ENCODE peak calls at places on chromosomes 1 and 21, in five cellular contexts. I is K562, O is H1, V is GM12878, L is HepG2. Q is an unnamed sample.

GRCh38 chr1:61757945-61758344 is 15.7 kb downstream of the PATJ start:
- DNase-seq in I (no peak), O (no peak), V (no peak), L (no peak), Q (no peak)

GRCh38 chr1:34683616-34684015 is 71.2 kb upstream of the GJB5 start:
- DNase-seq in I (no peak), O (no peak), V (no peak), L (no peak), Q (no peak)

GRCh38 chr1:29043270-29043971 is 80.3 kb downstream of the TMEM200B start:
- DNase-seq in I (no peak), O (no peak), V (no peak), L (no peak), Q (no peak)

GRCh38 chr21:33419538-33420123 is 16.4 kb downstream of the IFNGR2 start:
- DNase-seq in I (no peak), O (no peak), V (no peak), L (no peak), Q (no peak)

GRCh38 chr1:58618303-58618702 is 41.3 kb upstream of the TACSTD2 start:
- DNase-seq in I (no peak), O (no peak), V (no peak), L (no peak), Q (no peak)

GRCh38 chr1:154353460-154353904 is 28.2 kb downstream of the ATP8B2 start:
- DNase-seq in I (peak), O (no peak), V (peak), L (peak), Q (no peak)

GRCh38 chr1:72284398-72285073 is 2.2 kb upstream of the NEGR1 start:
- DNase-seq in I (no peak), O (peak), V (no peak), L (peak), Q (peak)

GRCh38 chr1:44259090-44259489 is 45.8 kb downstream of the DMAP1 start:
- DNase-seq in I (no peak), O (no peak), V (no peak), L (no peak), Q (no peak)

GRCh38 chr1:247332901-247333361 is 1.3 kb upstream of the ZNF496 start:
- DNase-seq in I (peak), O (no peak), V (no peak), L (no peak), Q (no peak)

GRCh38 chr1:94729287-94729686 is 90.9 kb upstream of the SLC44A3 start:
- DNase-seq in I (no peak), O (no peak), V (no peak), L (no peak), Q (no peak)

GRCh38 chr1:193960499-193960898 is 774.1 kb upstream of the B3GALT2 start:
- DNase-seq in I (no peak), O (no peak), V (no peak), L (no peak), Q (no peak)

GRCh38 chr1:193957556-193958095 is 771.2 kb upstream of the B3GALT2 start:
- DNase-seq in I (no peak), O (no peak), V (no peak), L (no peak), Q (no peak)

DNA sequence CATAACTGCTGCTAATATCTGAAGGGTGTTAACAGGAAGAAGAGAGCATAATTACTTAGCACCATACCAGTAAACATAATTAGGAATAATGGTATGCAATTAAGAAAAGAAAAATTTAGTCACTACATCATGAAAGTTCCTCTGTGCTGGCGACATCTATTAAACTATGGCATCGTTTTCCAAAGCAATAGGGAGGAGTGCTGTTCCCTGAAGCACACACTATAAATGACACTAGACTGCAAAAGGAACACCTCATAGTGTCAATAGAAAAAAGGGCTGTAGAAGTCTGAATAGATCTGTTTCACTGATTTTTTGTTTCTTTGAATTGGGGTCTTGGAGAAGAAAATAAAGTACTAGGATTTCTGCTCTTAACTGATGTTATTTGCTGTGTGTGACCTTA is 773.6 kb upstream of the B3GALT2 start:
- DNase-seq in I (no peak), O (no peak), V (no peak), L (no peak), Q (no peak)
- TF ChIP-seq MAX in I (no peak), O (no peak), V (no peak), L (no peak), Q (no peak)

GRCh38 chr1:163427336-163427735 is 105.6 kb downstream of the NUF2 start:
- DNase-seq in I (no peak), O (no peak), V (no peak), L (no peak), Q (no peak)
- TF ChIP-seq ATF2 in I (no peak), O (no peak), V (no peak), L (no peak), Q (no peak)

GRCh38 chr1:56576880-56577858 is 2.2 kb downstream of the PLPP3 start:
- DNase-seq in I (peak), O (no peak), V (no peak), L (peak), Q (no peak)
- TF ChIP-seq MAX in I (no peak), O (no peak), V (no peak), L (no peak), Q (no peak)

GRCh38 chr1:246159290-246160227 is 347.5 kb downstream of the SMYD3 start:
- DNase-seq in I (no peak), O (no peak), V (no peak), L (peak), Q (no peak)
- TF ChIP-seq ATF2 in I (no peak), O (no peak), V (no peak), L (no peak), Q (no peak)

DNA sequence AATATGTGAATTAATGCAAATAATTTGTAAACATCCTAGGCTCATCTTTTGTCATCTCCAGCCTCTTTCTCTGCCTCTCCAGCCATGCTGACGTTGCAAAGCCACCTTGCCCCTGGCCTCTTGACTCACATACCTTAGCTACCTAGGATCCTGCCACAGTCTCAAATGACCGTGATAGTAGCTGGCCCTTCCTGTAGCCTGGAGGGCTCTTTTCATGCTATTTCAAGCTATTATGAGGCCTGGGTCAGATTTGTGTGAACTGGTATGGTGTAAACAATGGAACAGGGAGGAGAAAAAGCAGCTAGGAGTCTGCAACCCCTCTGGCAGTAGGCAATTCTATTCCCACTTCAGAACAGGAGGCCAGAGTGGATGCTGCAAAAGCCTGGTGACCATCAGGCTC is 337.7 kb downstream of the DISC1 start:
- DNase-seq in I (no peak), O (no peak), V (no peak), L (no peak), Q (no peak)
- TF ChIP-seq MAX in I (no peak), O (no peak), V (no peak), L (no peak), Q (no peak)

DNA sequence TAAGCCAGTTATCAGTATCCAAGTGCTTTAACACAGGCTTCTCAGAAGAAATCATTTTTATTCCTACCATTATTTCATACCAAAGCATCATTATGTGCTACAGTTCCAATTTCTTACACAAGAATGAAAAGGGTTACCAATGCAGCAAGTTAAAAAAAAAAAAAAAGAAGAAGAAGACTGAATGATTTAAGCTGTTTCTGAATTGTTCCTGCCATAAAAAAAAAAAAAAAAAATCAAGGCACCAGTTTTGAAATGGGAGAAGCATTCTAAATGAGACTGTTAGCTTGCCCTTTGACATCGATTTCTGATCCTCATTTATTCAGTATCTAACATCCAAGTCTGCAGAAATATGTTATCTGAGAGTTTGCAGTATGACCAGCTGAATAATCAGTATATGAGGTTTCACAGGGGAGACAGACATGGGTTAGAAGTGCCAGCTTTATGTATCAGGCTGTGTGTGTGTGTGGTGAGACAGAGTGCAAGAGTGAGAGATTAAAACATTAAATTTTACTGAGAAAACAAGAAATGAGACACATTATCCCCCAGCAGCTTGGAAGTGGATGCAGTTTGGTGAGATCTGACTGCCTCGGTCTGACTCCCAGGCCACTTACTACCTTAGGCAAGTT is 105.8 kb downstream of the COLGALT2 start:
- DNase-seq in I (no peak), O (no peak), V (no peak), L (no peak), Q (no peak)
- TF ChIP-seq ATF2 in I (no peak), O (no peak), V (no peak), L (no peak), Q (no peak)

GRCh38 chr1:63198921-63199530 is 123.3 kb upstream of the FOXD3 start:
- DNase-seq in I (no peak), O (no peak), V (no peak), L (no peak), Q (no peak)

GRCh38 chr1:63203641-63204040 is 118.7 kb upstream of the FOXD3 start:
- DNase-seq in I (no peak), O (no peak), V (no peak), L (no peak), Q (no peak)

GRCh38 chr1:63199666-63200065 is 122.7 kb upstream of the FOXD3 start:
- DNase-seq in I (no peak), O (peak), V (no peak), L (no peak), Q (no peak)
- TF ChIP-seq MAX in I (no peak), O (no peak), V (no peak), L (no peak), Q (no peak)

DNA sequence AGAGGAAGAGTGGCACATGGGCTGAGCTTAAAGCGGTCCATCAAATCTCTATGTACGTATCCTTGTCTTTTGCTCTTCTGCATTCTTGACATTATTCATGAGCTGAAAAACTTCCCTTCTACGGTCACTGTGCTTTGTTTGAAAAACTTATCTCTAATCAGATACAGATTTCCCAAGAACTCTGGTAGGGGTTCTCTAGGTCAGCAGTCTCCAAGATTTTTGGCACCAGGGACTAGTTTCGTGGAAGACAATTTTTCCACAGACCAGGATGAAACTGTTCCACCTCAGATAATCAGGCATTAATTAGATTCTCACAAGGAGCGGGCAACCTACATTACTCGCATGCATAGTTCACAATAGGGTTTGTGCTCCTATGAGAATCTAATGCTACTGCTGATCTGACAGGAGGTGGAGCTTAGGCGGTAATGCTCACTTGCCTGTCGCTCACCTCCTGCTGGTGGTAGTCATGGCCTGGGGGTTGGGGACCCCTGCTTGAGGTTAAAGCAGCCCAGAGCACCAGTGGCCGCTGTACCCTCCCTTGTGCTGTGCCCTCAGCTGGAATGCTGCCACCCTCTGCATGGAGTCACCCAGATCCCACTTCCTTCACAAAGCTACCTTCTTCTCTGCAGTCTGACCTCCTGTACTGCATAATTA is 30.7 kb downstream of the AK2 start:
- DNase-seq in I (no peak), O (no peak), V (no peak), L (no peak), Q (no peak)
- TF ChIP-seq ATF2 in I (no peak), O (no peak), V (no peak), L (no peak), Q (no peak)

GRCh38 chr21:46122758-46123683 is 25.1 kb downstream of the COL6A2 start:
- DNase-seq in I (no peak), O (no peak), V (no peak), L (no peak), Q (no peak)

GRCh38 chr21:46122241-46122671 is 24.3 kb downstream of the COL6A2 start:
- DNase-seq in I (no peak), O (no peak), V (no peak), L (no peak), Q (peak)

GRCh38 chr21:46120301-46121285 is 22.7 kb downstream of the COL6A2 start:
- DNase-seq in I (no peak), O (no peak), V (no peak), L (no peak), Q (peak)

GRCh38 chr21:46119565-46120271 is 21.8 kb downstream of the COL6A2 start:
- DNase-seq in I (no peak), O (no peak), V (no peak), L (no peak), Q (peak)

DNA sequence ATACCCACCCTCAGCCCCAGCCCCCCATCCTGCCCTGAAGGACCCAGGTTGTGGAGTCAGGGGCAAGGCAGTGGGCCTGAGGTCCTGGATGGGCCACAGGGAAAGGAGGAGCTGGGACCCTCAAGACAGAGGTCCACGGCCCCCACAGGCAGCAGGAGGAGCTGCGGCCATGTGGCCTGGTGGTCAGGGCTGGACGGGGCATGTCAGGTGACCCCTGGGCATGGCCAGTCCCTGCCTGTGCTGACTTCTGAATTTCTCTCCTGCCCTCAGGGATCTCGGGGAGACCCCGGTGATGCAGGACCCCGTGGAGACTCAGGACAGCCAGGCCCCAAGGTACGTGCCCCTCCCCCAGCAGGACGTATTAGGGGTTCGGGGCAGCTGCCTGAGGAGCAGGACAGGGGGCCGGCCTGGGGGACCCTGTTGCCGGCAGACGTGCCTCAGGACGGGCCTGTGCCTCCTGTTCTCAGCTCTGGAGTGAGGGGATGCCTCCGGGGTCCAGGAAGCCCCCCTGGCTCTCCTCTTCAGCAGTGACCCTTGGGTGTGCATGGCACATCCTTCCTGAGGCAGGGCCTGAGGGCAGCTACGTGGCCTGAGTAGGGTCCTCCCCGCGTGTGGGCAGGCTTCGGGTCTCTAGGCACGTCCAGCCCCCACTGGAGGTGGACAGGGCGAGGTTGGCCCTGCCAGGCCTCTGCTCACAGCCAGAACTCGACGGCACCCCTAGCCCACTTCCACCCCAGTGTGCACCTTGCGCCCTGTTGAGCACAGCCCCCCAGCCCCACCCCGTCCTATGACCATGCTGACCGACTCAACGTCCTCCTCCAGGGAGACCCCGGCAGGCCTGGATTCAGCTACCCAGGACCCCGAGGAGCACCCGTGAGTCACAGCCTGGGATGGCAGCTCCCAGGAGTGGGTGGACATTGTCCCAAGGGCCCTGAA is 23.6 kb downstream of the COL6A2 start:
- DNase-seq in I (no peak), O (peak), V (no peak), L (no peak), Q (peak)
- TF ChIP-seq MAX in I (no peak), O (no peak), V (no peak), L (no peak), Q (no peak)